ENCODE peak calls at places on chromosomes 13 and 19, in seven cellular contexts. One of them, this sample, is unnamed.

GRCh38 chr13:113777311-113778260 is 18.6 kb downstream of the TMEM255B start:
- DNase-seq in transverse colon: no peak
- DNase-seq in right lobe of liver: no peak
- DNase-seq in ovary: no peak
- DNase-seq in body of pancreas: no peak
- DNase-seq in HCT116: no peak
- DNase-seq in heart left ventricle: no peak
- DNase-seq in this sample: peak; percentile 20

GRCh38 chr13:35855531-35856019 is 275.6 kb downstream of the DCLK1 start:
- DNase-seq in right lobe of liver: no peak
- DNase-seq in ovary: no peak
- DNase-seq in HCT116: peak; percentile 63
- DNase-seq in body of pancreas: no peak
- DNase-seq in transverse colon: no peak
- DNase-seq in heart left ventricle: no peak
- DNase-seq in this sample: no peak

GRCh38 chr19:41195675-41196497 is 2.9 kb downstream of the CYP2S1 start:
- DNase-seq in transverse colon: no peak
- DNase-seq in body of pancreas: no peak
- DNase-seq in heart left ventricle: no peak
- DNase-seq in right lobe of liver: no peak
- DNase-seq in HCT116: no peak
- DNase-seq in ovary: no peak
- DNase-seq in this sample: no peak

GRCh38 chr19:38737297-38737865 is 6.9 kb downstream of the CAPN12 start:
- DNase-seq in body of pancreas: no peak
- DNase-seq in heart left ventricle: no peak
- DNase-seq in ovary: no peak
- DNase-seq in right lobe of liver: no peak
- DNase-seq in HCT116: no peak
- DNase-seq in transverse colon: no peak
- DNase-seq in this sample: no peak

GRCh38 chr13:27120811-27121210 is 50.8 kb downstream of the USP12 start:
- DNase-seq in heart left ventricle: no peak
- DNase-seq in ovary: no peak
- DNase-seq in transverse colon: no peak
- DNase-seq in right lobe of liver: no peak
- DNase-seq in HCT116: no peak
- DNase-seq in body of pancreas: no peak
- DNase-seq in this sample: no peak

GRCh38 chr13:91108315-91108714 is 239.2 kb upstream of the MIR17HG start:
- DNase-seq in body of pancreas: no peak
- DNase-seq in HCT116: no peak
- DNase-seq in transverse colon: no peak
- DNase-seq in right lobe of liver: no peak
- DNase-seq in ovary: no peak
- DNase-seq in heart left ventricle: no peak
- DNase-seq in this sample: no peak

GRCh38 chr13:30856004-30856790 is 49.9 kb upstream of the MEDAG start:
- DNase-seq in HCT116: no peak
- DNase-seq in ovary: no peak
- DNase-seq in transverse colon: no peak
- DNase-seq in body of pancreas: no peak
- DNase-seq in heart left ventricle: no peak
- DNase-seq in right lobe of liver: no peak
- DNase-seq in this sample: no peak

GRCh38 chr19:5804516-5805464 is at the start of gene NRTN:
- DNase-seq in body of pancreas: peak; percentile 74
- DNase-seq in right lobe of liver: peak; percentile 73
- DNase-seq in HCT116: no peak
- DNase-seq in heart left ventricle: no peak
- DNase-seq in ovary: no peak
- DNase-seq in transverse colon: peak; percentile 67
- DNase-seq in this sample: no peak

GRCh38 chr13:70708744-70709143 is 600.5 kb upstream of the KLHL1 start:
- DNase-seq in body of pancreas: no peak
- DNase-seq in transverse colon: no peak
- DNase-seq in HCT116: no peak
- DNase-seq in right lobe of liver: no peak
- DNase-seq in ovary: no peak
- DNase-seq in heart left ventricle: no peak
- DNase-seq in this sample: no peak

GRCh38 chr13:106587787-106588186 is 19.9 kb upstream of the ARGLU1 start:
- DNase-seq in transverse colon: no peak
- DNase-seq in HCT116: no peak
- DNase-seq in right lobe of liver: no peak
- DNase-seq in heart left ventricle: no peak
- DNase-seq in body of pancreas: no peak
- DNase-seq in ovary: no peak
- DNase-seq in this sample: no peak

GRCh38 chr13:71290963-71291937 is 575.8 kb downstream of the DACH1 start:
- DNase-seq in heart left ventricle: no peak
- DNase-seq in transverse colon: peak; percentile 19
- DNase-seq in right lobe of liver: no peak
- DNase-seq in HCT116: no peak
- DNase-seq in body of pancreas: peak; percentile 58
- DNase-seq in ovary: no peak
- DNase-seq in this sample: peak; percentile 62

GRCh38 chr19:42132030-42132628 is at the start of gene POU2F2:
- DNase-seq in ovary: no peak
- DNase-seq in heart left ventricle: peak; percentile 82
- DNase-seq in right lobe of liver: peak; percentile 71
- DNase-seq in HCT116: no peak
- DNase-seq in transverse colon: peak; percentile 81
- DNase-seq in body of pancreas: no peak
- DNase-seq in this sample: no peak

GRCh38 chr19:3098141-3098514 is 4.0 kb downstream of the GNA11 start:
- DNase-seq in transverse colon: no peak
- DNase-seq in right lobe of liver: no peak
- DNase-seq in HCT116: no peak
- DNase-seq in heart left ventricle: no peak
- DNase-seq in ovary: peak; percentile 32
- DNase-seq in body of pancreas: peak; percentile 27
- DNase-seq in this sample: no peak

GRCh38 chr19:13633109-13633508 is 126.8 kb upstream of the CACNA1A start:
- DNase-seq in body of pancreas: peak; percentile 43
- DNase-seq in heart left ventricle: no peak
- DNase-seq in transverse colon: peak; percentile 85
- DNase-seq in HCT116: no peak
- DNase-seq in ovary: no peak
- DNase-seq in right lobe of liver: no peak
- DNase-seq in this sample: no peak

GRCh38 chr13:102220681-102221228 is 181.1 kb downstream of the FGF14 start:
- DNase-seq in ovary: no peak
- DNase-seq in right lobe of liver: no peak
- DNase-seq in body of pancreas: no peak
- DNase-seq in transverse colon: no peak
- DNase-seq in HCT116: no peak
- DNase-seq in heart left ventricle: no peak
- DNase-seq in this sample: no peak

GRCh38 chr19:45092747-45093678 is at the start of gene PPP1R37:
- DNase-seq in body of pancreas: peak; percentile 96
- DNase-seq in ovary: peak; percentile 93
- DNase-seq in right lobe of liver: peak; percentile 96
- DNase-seq in heart left ventricle: peak; percentile 97
- DNase-seq in HCT116: peak; percentile 98
- DNase-seq in transverse colon: peak; percentile 95
- DNase-seq in this sample: peak; percentile 98
- TF ChIP-seq POLR2A in body of pancreas: peak; percentile 66
- TF ChIP-seq POLR2A in ovary: peak; percentile 8
- TF ChIP-seq POLR2A in right lobe of liver: peak; percentile 42
- TF ChIP-seq POLR2A in heart left ventricle: no peak
- TF ChIP-seq POLR2A in HCT116: peak; percentile 26
- TF ChIP-seq POLR2A in transverse colon: peak; percentile 47
- TF ChIP-seq POLR2A in this sample: peak; percentile 62

GRCh38 chr19:48558018-48558684 is 6.2 kb downstream of the SULT2B1 start:
- DNase-seq in body of pancreas: peak; percentile 54
- DNase-seq in heart left ventricle: no peak
- DNase-seq in ovary: no peak
- DNase-seq in HCT116: peak; percentile 80
- DNase-seq in right lobe of liver: peak; percentile 64
- DNase-seq in transverse colon: peak; percentile 94
- DNase-seq in this sample: no peak
- TF ChIP-seq POLR2A in body of pancreas: no peak
- TF ChIP-seq POLR2A in heart left ventricle: no peak
- TF ChIP-seq POLR2A in ovary: no peak
- TF ChIP-seq POLR2A in HCT116: no peak
- TF ChIP-seq POLR2A in right lobe of liver: no peak
- TF ChIP-seq POLR2A in transverse colon: no peak
- TF ChIP-seq POLR2A in this sample: no peak

GRCh38 chr13:57408312-57408711 is 223.2 kb upstream of the PCDH17 start:
- DNase-seq in heart left ventricle: no peak
- DNase-seq in transverse colon: no peak
- DNase-seq in HCT116: no peak
- DNase-seq in right lobe of liver: no peak
- DNase-seq in body of pancreas: no peak
- DNase-seq in ovary: no peak
- DNase-seq in this sample: no peak
- TF ChIP-seq POLR2A in heart left ventricle: no peak
- TF ChIP-seq POLR2A in transverse colon: no peak
- TF ChIP-seq POLR2A in HCT116: no peak
- TF ChIP-seq POLR2A in right lobe of liver: no peak
- TF ChIP-seq POLR2A in body of pancreas: no peak
- TF ChIP-seq POLR2A in ovary: no peak
- TF ChIP-seq POLR2A in this sample: no peak

GRCh38 chr13:109680930-109681329 is 105.5 kb downstream of the IRS2 start:
- DNase-seq in HCT116: no peak
- DNase-seq in transverse colon: no peak
- DNase-seq in body of pancreas: no peak
- DNase-seq in right lobe of liver: peak; percentile 82
- DNase-seq in ovary: no peak
- DNase-seq in heart left ventricle: no peak
- DNase-seq in this sample: no peak
- TF ChIP-seq POLR2A in HCT116: no peak
- TF ChIP-seq POLR2A in transverse colon: no peak
- TF ChIP-seq POLR2A in body of pancreas: no peak
- TF ChIP-seq POLR2A in right lobe of liver: no peak
- TF ChIP-seq POLR2A in ovary: no peak
- TF ChIP-seq POLR2A in heart left ventricle: no peak
- TF ChIP-seq POLR2A in this sample: no peak

DNA sequence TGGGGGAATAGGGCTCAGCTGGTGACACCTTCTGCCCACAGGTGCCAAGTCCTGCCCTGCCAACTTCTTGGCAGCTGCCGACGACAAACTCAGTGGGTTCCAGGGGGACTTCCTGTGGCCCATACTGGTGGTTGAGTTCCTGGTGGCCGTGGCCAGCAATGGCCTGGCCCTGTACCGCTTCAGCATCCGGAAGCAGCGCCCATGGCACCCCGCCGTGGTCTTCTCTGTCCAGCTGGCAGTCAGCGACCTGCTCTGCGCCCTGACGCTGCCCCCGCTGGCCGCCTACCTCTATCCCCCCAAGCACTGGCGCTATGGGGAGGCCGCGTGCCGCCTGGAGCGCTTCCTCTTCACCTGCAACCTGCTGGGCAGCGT is 2.1 kb downstream of the P2RY11 start:
- DNase-seq in body of pancreas: peak; percentile 42
- DNase-seq in ovary: no peak
- DNase-seq in right lobe of liver: no peak
- DNase-seq in heart left ventricle: no peak
- DNase-seq in HCT116: no peak
- DNase-seq in transverse colon: no peak
- DNase-seq in this sample: no peak
- TF ChIP-seq POLR2A in body of pancreas: no peak
- TF ChIP-seq POLR2A in ovary: no peak
- TF ChIP-seq POLR2A in right lobe of liver: no peak
- TF ChIP-seq POLR2A in heart left ventricle: no peak
- TF ChIP-seq POLR2A in HCT116: peak; percentile 28
- TF ChIP-seq POLR2A in transverse colon: no peak
- TF ChIP-seq POLR2A in this sample: peak; percentile 48

GRCh38 chr13:62296812-62297211 is 881.2 kb upstream of the PCDH20 start:
- DNase-seq in ovary: no peak
- DNase-seq in transverse colon: no peak
- DNase-seq in HCT116: no peak
- DNase-seq in heart left ventricle: no peak
- DNase-seq in body of pancreas: no peak
- DNase-seq in right lobe of liver: no peak
- DNase-seq in this sample: no peak

GRCh38 chr13:62300021-62300420 is 884.4 kb upstream of the PCDH20 start:
- DNase-seq in right lobe of liver: no peak
- DNase-seq in HCT116: no peak
- DNase-seq in heart left ventricle: no peak
- DNase-seq in ovary: no peak
- DNase-seq in body of pancreas: no peak
- DNase-seq in transverse colon: no peak
- DNase-seq in this sample: no peak

GRCh38 chr13:62305758-62306157 is 890.1 kb upstream of the PCDH20 start:
- DNase-seq in right lobe of liver: no peak
- DNase-seq in heart left ventricle: no peak
- DNase-seq in HCT116: no peak
- DNase-seq in transverse colon: no peak
- DNase-seq in ovary: no peak
- DNase-seq in body of pancreas: no peak
- DNase-seq in this sample: no peak

DNA sequence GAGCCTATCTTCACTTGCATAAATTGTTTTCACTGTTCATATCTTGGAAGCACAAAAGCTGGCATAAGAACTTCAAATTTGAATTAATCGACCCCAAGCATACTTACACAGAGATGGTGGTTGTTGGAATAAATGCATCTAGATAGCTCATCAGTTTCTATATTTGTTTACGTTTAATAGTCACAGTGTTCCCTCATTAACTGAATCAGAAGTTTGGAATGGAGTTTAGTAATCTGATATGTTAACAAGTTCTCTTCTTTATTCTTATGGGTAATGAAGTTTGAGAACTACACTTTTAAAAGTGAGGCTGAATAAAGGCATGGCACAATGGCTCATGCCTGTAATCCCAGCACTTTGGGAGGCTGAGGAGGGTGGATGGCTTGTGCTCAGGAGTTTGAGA is 886.7 kb upstream of the PCDH20 start:
- DNase-seq in ovary: no peak
- DNase-seq in heart left ventricle: no peak
- DNase-seq in body of pancreas: no peak
- DNase-seq in right lobe of liver: no peak
- DNase-seq in HCT116: no peak
- DNase-seq in transverse colon: no peak
- DNase-seq in this sample: no peak
- TF ChIP-seq POLR2A in ovary: no peak
- TF ChIP-seq POLR2A in heart left ventricle: no peak
- TF ChIP-seq POLR2A in body of pancreas: no peak
- TF ChIP-seq POLR2A in right lobe of liver: no peak
- TF ChIP-seq POLR2A in HCT116: no peak
- TF ChIP-seq POLR2A in transverse colon: no peak
- TF ChIP-seq POLR2A in this sample: no peak